ENCODE peak calls at places on chromosome 19, in seven cellular contexts. F is H9, Y is IMR-90, C is neuronal stem cell, S is mesendoderm, R is mesenchymal stem cell, I is H1. E is an unnamed sample. For H3K4me1, the result is how much of the 10 kb centered on the place peaks cover.

GRCh38 chr19:28610731-28611130 is 602.2 kb downstream of the UQCRFS1 start:
- DNase-seq in S (no peak), Y (no peak), I (no peak), F (no peak), C (no peak), R (no peak), E (no peak)

GRCh38 chr19:13215572-13216380 is 65.6 kb downstream of the IER2 start:
- DNase-seq in R (no peak), I (no peak), C (no peak), Y (no peak), S (no peak), F (no peak), E (no peak)

GRCh38 chr19:55624109-55625003 is at the start of gene ZNF784:
- DNase-seq in Y (peak), C (peak), I (peak), R (peak), S (peak), F (peak), E (peak)

GRCh38 chr19:16260160-16260793 is 62.6 kb downstream of the AP1M1 start:
- DNase-seq in F (no peak), C (no peak), I (no peak), S (no peak), R (no peak), Y (no peak), E (no peak)

GRCh38 chr19:34431681-34432402 is 3.7 kb downstream of the UBA2 start:
- DNase-seq in S (no peak), I (no peak), F (no peak), C (no peak), Y (peak), R (peak), E (peak)

GRCh38 chr19:51124216-51124615 is 490 bp upstream of the SIGLEC9 start:
- DNase-seq in Y (no peak), R (no peak), C (no peak), S (no peak), I (no peak), F (no peak), E (no peak)

GRCh38 chr19:51799311-51799997 is 4.5 kb downstream of the FPR3 start:
- DNase-seq in Y (peak), R (peak), C (no peak), S (no peak), I (no peak), F (no peak), E (peak)

GRCh38 chr19:32172761-32173160 is 172.6 kb upstream of the ZNF507 start:
- DNase-seq in F (no peak), Y (no peak), C (no peak), I (peak), S (no peak), R (no peak), E (no peak)

GRCh38 chr19:6357995-6358394 is 3.3 kb upstream of the CLPP start:
- DNase-seq in S (no peak), C (no peak), I (no peak), R (no peak), F (no peak), Y (no peak), E (peak)

GRCh38 chr19:50759886-50760285 is 10.4 kb upstream of the GPR32 start:
- DNase-seq in Y (peak), R (no peak), I (no peak), F (no peak), S (peak), C (no peak), E (peak)

GRCh38 chr19:41501854-41502253 is 58.9 kb downstream of the ERICH4 start:
- DNase-seq in F (no peak), C (no peak), R (no peak), I (no peak), Y (no peak), S (no peak), E (no peak)

GRCh38 chr19:12802267-12803106 is 618 bp downstream of the THSD8 start:
- DNase-seq in R (no peak), C (no peak), Y (no peak), F (no peak), S (no peak), I (no peak), E (peak)

GRCh38 chr19:9986787-9987281 is 23.5 kb downstream of the COL5A3 start:
- DNase-seq in I (no peak), S (no peak), R (no peak), F (no peak), Y (peak), C (peak), E (no peak)

GRCh38 chr19:47398707-47399106 is 20.6 kb downstream of the MEIS3 start:
- DNase-seq in I (no peak), R (no peak), C (no peak), S (peak), F (no peak), Y (no peak), E (no peak)
- H3K4ac ChIP-seq in I (peak), R (no peak), C (no peak), S (no peak), F (no peak), Y (no peak), E (no peak)

GRCh38 chr19:1015782-1016646 is 4.9 kb downstream of the TMEM259 start:
- DNase-seq in R (no peak), S (peak), F (no peak), C (no peak), I (peak), Y (no peak), E (no peak)

GRCh38 chr19:1015061-1015781 is 5.7 kb downstream of the TMEM259 start:
- DNase-seq in Y (no peak), R (no peak), S (no peak), I (no peak), C (no peak), F (no peak), E (no peak)

GRCh38 chr19:1013218-1013617 is 7.7 kb downstream of the TMEM259 start:
- DNase-seq in I (no peak), F (no peak), Y (no peak), R (no peak), S (no peak), C (no peak), E (no peak)

GRCh38 chr19:1012334-1012733 is 8.6 kb downstream of the TMEM259 start:
- DNase-seq in I (no peak), C (no peak), R (no peak), S (no peak), Y (no peak), F (no peak), E (no peak)

DNA sequence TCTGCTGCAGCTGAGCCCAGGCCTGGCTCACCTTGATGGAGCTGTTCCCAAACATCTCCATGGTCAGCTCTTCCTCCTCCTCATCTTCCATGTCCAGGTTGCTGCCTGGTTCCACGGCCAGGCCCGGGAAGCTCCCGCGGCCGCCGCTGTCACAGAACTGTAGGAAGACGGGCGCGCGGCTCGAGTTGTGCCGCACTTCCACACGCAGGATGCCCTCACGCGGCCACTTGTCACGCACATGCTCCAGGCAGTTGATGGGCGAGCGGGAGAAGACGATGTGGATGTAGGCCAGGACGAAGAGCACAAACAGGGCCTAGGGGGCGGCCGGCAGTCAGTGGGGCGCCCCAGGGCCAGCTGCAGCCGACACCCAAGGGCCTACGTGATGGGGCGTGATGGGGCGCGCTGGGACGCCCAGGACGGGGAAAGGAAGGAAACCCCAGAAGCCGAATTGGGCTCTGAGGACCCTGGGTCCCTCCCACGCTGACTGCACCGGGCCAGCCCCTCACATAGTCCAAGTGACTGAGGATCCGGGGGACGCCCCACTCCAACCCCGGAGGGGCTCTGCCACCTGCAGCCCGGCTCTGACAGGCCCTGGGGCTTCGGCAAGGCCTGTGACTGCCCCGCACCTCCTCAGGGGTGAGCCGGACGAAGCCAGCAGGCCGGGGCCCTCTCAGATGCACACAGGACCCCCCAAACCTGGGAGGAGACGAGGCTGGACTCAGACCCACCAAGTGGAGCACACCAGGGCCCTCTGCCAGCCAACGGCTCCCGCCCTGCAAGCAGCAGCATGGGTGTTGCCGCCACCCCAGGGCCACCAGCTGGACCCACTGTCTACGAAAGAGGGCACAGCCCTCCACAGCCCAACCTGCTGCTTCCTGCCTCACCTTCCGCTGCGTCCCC is 6.5 kb downstream of the TMEM259 start:
- DNase-seq in S (no peak), C (no peak), R (no peak), I (no peak), Y (no peak), F (no peak), E (no peak)
- H3K4me1 ChIP-seq in S (under half), C (under half), R (under half), I (under half), Y (under half), F (under half), E (under half)

GRCh38 chr19:18866800-18867123 is 29.2 kb downstream of the CERS1 start:
- DNase-seq in R (no peak), F (no peak), I (no peak), S (no peak), C (no peak), Y (no peak), E (no peak)
- H3K4ac ChIP-seq in R (no peak), F (no peak), I (no peak), S (no peak), C (no peak), Y (no peak), E (no peak)

DNA sequence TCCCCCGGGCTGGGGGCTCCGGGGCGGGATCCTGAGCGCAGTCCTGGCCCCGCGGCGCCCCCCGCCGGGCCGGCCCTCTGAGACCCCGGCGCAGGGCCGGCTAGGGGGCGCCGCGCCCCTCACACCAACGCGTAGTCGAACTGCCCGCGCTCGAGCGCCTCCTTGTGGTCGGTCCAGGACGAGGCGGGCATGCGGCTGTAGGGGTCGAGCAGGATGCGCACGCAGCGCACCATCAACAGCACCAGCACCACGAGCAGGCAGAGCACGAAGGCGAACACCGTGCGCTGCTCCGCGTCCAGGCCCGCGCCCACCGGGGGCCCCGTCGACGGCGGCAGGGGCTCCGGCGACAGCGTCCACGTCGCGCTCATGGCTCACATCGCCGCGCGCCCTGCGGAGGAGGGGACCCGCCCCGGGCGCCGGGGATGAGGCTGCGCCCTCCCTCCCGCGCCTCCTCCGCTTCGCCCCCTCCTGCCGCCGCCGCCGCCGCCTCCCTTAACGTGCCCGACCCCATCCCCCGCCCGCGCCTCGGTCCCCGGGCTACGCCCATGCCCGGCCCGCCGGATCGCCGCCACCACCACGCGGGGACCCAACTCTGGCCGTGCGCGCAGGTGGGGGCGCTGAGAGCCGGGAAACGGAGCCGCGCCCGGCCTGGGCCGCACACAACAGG is 631 bp downstream of the CTXN1 start:
- DNase-seq in Y (peak), C (peak), I (peak), S (peak), R (peak), F (peak), E (peak)
- H3K4me1 ChIP-seq in Y (under half), C (under half), I (under half), S (under half), R (half or more), F (under half), E (under half)

GRCh38 chr19:1837625-1838105 is 10.6 kb downstream of the REXO1 start:
- DNase-seq in C (no peak), R (no peak), S (peak), I (peak), F (peak), Y (no peak), E (peak)

GRCh38 chr19:1839658-1840540 is 8.4 kb downstream of the REXO1 start:
- DNase-seq in F (no peak), R (no peak), C (no peak), I (no peak), Y (no peak), S (no peak), E (no peak)

GRCh38 chr19:1836458-1837221 is 11.6 kb downstream of the REXO1 start:
- DNase-seq in F (no peak), Y (no peak), I (no peak), S (no peak), R (no peak), C (no peak), E (peak)

GRCh38 chr19:1840541-1841115 is 7.7 kb downstream of the REXO1 start:
- DNase-seq in F (no peak), S (no peak), I (no peak), R (no peak), C (no peak), Y (no peak), E (no peak)

GRCh38 chr19:1837222-1837565 is 11.1 kb downstream of the REXO1 start:
- DNase-seq in F (no peak), S (no peak), I (no peak), R (no peak), Y (no peak), C (no peak), E (peak)
- H3K4ac ChIP-seq in F (no peak), S (no peak), I (no peak), R (no peak), Y (no peak), C (no peak), E (peak)

E was measured in trophoblast cell.